ENCODE peak calls at places on chromosomes 1 and 21, in five cellular contexts. One of them, this sample, is unnamed.

GRCh38 chr1:199878818-199879217 is 148.7 kb upstream of the NR5A2 start:
- DNase-seq in mesendoderm: no peak
- DNase-seq in thoracic aorta: no peak
- DNase-seq in CD4-positive, alpha-beta memory T cell: no peak
- DNase-seq in K562: no peak
- DNase-seq in this sample: no peak

GRCh38 chr1:203057831-203058673 is 27.8 kb downstream of the MYOG start:
- DNase-seq in CD4-positive, alpha-beta memory T cell: no peak
- DNase-seq in thoracic aorta: no peak
- DNase-seq in mesendoderm: no peak
- DNase-seq in K562: no peak
- DNase-seq in this sample: no peak

GRCh38 chr1:163709636-163710035 is 387.9 kb downstream of the NUF2 start:
- DNase-seq in thoracic aorta: no peak
- DNase-seq in mesendoderm: no peak
- DNase-seq in K562: no peak
- DNase-seq in CD4-positive, alpha-beta memory T cell: no peak
- DNase-seq in this sample: no peak

GRCh38 chr21:37796011-37796410 is 120.2 kb downstream of the KCNJ6 start:
- DNase-seq in mesendoderm: no peak
- DNase-seq in thoracic aorta: no peak
- DNase-seq in CD4-positive, alpha-beta memory T cell: no peak
- DNase-seq in K562: no peak
- DNase-seq in this sample: no peak

GRCh38 chr1:67672260-67672803 is 12.7 kb upstream of the GADD45A start:
- DNase-seq in mesendoderm: no peak
- DNase-seq in thoracic aorta: no peak
- DNase-seq in CD4-positive, alpha-beta memory T cell: no peak
- DNase-seq in K562: no peak
- DNase-seq in this sample: no peak

GRCh38 chr1:55741516-55741915 is 526.4 kb upstream of the USP24 start:
- DNase-seq in thoracic aorta: no peak
- DNase-seq in mesendoderm: no peak
- DNase-seq in K562: no peak
- DNase-seq in CD4-positive, alpha-beta memory T cell: no peak
- DNase-seq in this sample: no peak

GRCh38 chr1:81558291-81559076 is 242.2 kb upstream of the ADGRL2 start:
- DNase-seq in K562: no peak
- DNase-seq in CD4-positive, alpha-beta memory T cell: no peak
- DNase-seq in thoracic aorta: no peak
- DNase-seq in mesendoderm: peak; percentile 26
- DNase-seq in this sample: no peak

GRCh38 chr1:211329764-211330201 is 3.1 kb downstream of the TRAF5 start:
- DNase-seq in thoracic aorta: no peak
- DNase-seq in mesendoderm: peak; percentile 37
- DNase-seq in K562: no peak
- DNase-seq in CD4-positive, alpha-beta memory T cell: peak; percentile 24
- DNase-seq in this sample: no peak

GRCh38 chr21:35062016-35062415 is 12.9 kb upstream of the RUNX1 start:
- DNase-seq in mesendoderm: no peak
- DNase-seq in thoracic aorta: no peak
- DNase-seq in K562: no peak
- DNase-seq in CD4-positive, alpha-beta memory T cell: no peak
- DNase-seq in this sample: no peak

GRCh38 chr1:186985889-186986491 is 157.2 kb downstream of the PLA2G4A start:
- DNase-seq in CD4-positive, alpha-beta memory T cell: peak; percentile 30
- DNase-seq in K562: peak; percentile 28
- DNase-seq in mesendoderm: peak; percentile 67
- DNase-seq in thoracic aorta: no peak
- DNase-seq in this sample: no peak

GRCh38 chr21:26966360-26966977 is 419 bp downstream of the ADAMTS5 start:
- DNase-seq in thoracic aorta: no peak
- DNase-seq in mesendoderm: peak; percentile 73
- DNase-seq in K562: no peak
- DNase-seq in CD4-positive, alpha-beta memory T cell: no peak
- DNase-seq in this sample: peak; percentile 65
- H3K4me3 ChIP-seq in thoracic aorta: peak overlapping the region; percentile 77
- H3K4me3 ChIP-seq in mesendoderm: peak overlapping the region; percentile 61
- H3K4me3 ChIP-seq in K562: no peak overlapping the region
- H3K4me3 ChIP-seq in CD4-positive, alpha-beta memory T cell: no peak overlapping the region
- H3K4me3 ChIP-seq in this sample: peak overlapping the region; percentile 62

DNA sequence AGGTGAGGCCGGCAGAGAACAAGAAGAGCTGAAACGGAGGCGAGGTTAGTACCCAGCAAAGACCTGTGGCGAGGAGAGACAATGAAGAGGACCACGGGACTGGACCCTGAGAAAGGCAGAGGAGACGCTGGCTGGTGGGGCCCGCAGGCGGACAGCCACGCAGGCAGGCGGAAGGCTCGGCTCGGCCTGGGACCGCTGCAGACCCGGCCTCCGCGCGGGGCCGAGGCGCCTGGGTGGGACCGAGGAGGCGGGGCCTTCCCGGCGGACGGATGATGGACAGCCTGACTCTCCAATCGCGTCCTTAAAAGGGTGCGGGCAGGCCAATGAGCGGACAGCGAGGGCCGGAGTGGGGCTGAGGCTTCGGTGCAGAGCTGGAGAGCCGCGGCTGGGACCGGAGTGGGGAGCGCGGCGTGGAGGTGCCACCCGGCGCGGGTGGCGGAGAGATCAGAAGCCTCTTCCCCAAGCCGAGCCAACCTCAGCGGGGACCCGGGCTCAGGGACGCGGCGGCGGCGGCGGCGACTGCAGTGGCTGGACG is at the start of gene MPZL1:
- DNase-seq in thoracic aorta: peak; percentile 83
- DNase-seq in mesendoderm: peak; percentile 93
- DNase-seq in K562: peak; percentile 100
- DNase-seq in CD4-positive, alpha-beta memory T cell: peak; percentile 87
- DNase-seq in this sample: peak; percentile 98
- H3K4me1 ChIP-seq in thoracic aorta: peaks cover 41% of the 10 kb centered on the region
- H3K4me1 ChIP-seq in mesendoderm: peaks cover 23% of the 10 kb centered on the region
- H3K4me1 ChIP-seq in K562: peaks cover 34% of the 10 kb centered on the region
- H3K4me1 ChIP-seq in CD4-positive, alpha-beta memory T cell: peaks cover 30% of the 10 kb centered on the region
- H3K4me1 ChIP-seq in this sample: no peaks in the 10 kb centered on the region

DNA sequence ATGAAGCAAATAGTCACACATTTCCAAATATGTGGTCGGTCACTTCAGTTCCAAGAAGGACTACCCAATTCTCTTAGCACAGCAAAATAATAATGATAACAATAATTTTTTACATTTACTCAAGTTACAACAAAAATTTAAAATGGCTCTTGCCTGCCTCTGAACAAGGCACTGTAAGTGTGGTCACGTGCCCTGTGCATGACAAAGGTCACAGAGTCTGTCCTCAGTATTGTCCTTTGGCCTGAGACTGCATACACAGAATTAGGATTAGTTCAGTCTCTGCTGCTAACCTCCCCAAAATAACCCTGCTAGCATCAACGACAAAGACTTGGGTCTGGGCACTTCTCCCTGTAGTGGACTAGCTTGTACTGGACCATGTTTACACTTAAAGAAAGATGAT is 297.1 kb upstream of the DUSP10 start:
- DNase-seq in CD4-positive, alpha-beta memory T cell: no peak
- DNase-seq in mesendoderm: no peak
- DNase-seq in thoracic aorta: no peak
- DNase-seq in K562: no peak
- DNase-seq in this sample: no peak
- H3K27ac ChIP-seq in CD4-positive, alpha-beta memory T cell: no peak overlapping the region
- H3K27ac ChIP-seq in mesendoderm: no peak overlapping the region
- H3K27ac ChIP-seq in thoracic aorta: no peak overlapping the region
- H3K27ac ChIP-seq in K562: no peak overlapping the region
- H3K27ac ChIP-seq in this sample: no peak overlapping the region

GRCh38 chr1:154968731-154969130 is 1.8 kb downstream of the SHC1 start:
- DNase-seq in CD4-positive, alpha-beta memory T cell: no peak
- DNase-seq in K562: no peak
- DNase-seq in thoracic aorta: no peak
- DNase-seq in mesendoderm: peak; percentile 29
- DNase-seq in this sample: no peak

GRCh38 chr1:154970631-154971340 is at the start of gene SHC1:
- DNase-seq in K562: peak; percentile 94
- DNase-seq in mesendoderm: peak; percentile 98
- DNase-seq in CD4-positive, alpha-beta memory T cell: no peak
- DNase-seq in thoracic aorta: peak; percentile 77
- DNase-seq in this sample: peak; percentile 95

GRCh38 chr1:154971341-154971998 is 923 bp upstream of the SHC1 start:
- DNase-seq in CD4-positive, alpha-beta memory T cell: no peak
- DNase-seq in K562: no peak
- DNase-seq in mesendoderm: peak; percentile 48
- DNase-seq in thoracic aorta: peak; percentile 29
- DNase-seq in this sample: no peak

GRCh38 chr1:154969246-154969645 is 1.3 kb downstream of the SHC1 start:
- DNase-seq in mesendoderm: no peak
- DNase-seq in thoracic aorta: no peak
- DNase-seq in CD4-positive, alpha-beta memory T cell: no peak
- DNase-seq in K562: no peak
- DNase-seq in this sample: no peak

GRCh38 chr1:154969741-154970452 is 650 bp downstream of the SHC1 start:
- DNase-seq in CD4-positive, alpha-beta memory T cell: no peak
- DNase-seq in mesendoderm: no peak
- DNase-seq in thoracic aorta: no peak
- DNase-seq in K562: no peak
- DNase-seq in this sample: peak; percentile 75
- H3K4me3 ChIP-seq in CD4-positive, alpha-beta memory T cell: no peak overlapping the region
- H3K4me3 ChIP-seq in mesendoderm: peak overlapping the region; percentile 79
- H3K4me3 ChIP-seq in thoracic aorta: peak overlapping the region; percentile 83
- H3K4me3 ChIP-seq in K562: peak overlapping the region; percentile 40
- H3K4me3 ChIP-seq in this sample: peak overlapping the region; percentile 45

DNA sequence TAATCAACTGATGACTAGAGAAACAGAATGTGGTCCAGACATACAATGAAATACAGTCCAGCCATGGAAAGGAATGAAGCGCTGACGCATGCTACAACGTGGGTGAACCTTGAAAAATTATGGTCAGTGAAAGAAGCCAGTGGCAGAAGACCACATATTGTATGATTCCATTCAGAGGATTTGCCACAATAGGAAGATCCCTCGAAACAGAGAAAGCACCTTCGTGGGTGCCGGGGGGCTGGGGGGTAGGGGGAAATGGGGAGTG is 106.6 kb downstream of the ETS2 start:
- DNase-seq in mesendoderm: no peak
- DNase-seq in CD4-positive, alpha-beta memory T cell: no peak
- DNase-seq in thoracic aorta: no peak
- DNase-seq in K562: no peak
- DNase-seq in this sample: no peak
- H3K4me1 ChIP-seq in mesendoderm: no peaks in the 10 kb centered on the region
- H3K4me1 ChIP-seq in CD4-positive, alpha-beta memory T cell: no peaks in the 10 kb centered on the region
- H3K4me1 ChIP-seq in thoracic aorta: peaks cover 41% of the 10 kb centered on the region
- H3K4me1 ChIP-seq in K562: peaks cover 7% of the 10 kb centered on the region
- H3K4me1 ChIP-seq in this sample: peaks cover 18% of the 10 kb centered on the region

GRCh38 chr1:15344380-15344779 is 65.3 kb upstream of the EFHD2 start:
- DNase-seq in mesendoderm: no peak
- DNase-seq in K562: no peak
- DNase-seq in CD4-positive, alpha-beta memory T cell: no peak
- DNase-seq in thoracic aorta: no peak
- DNase-seq in this sample: no peak
- H3K27ac ChIP-seq in mesendoderm: no peak overlapping the region
- H3K27ac ChIP-seq in K562: no peak overlapping the region
- H3K27ac ChIP-seq in CD4-positive, alpha-beta memory T cell: no peak overlapping the region
- H3K27ac ChIP-seq in thoracic aorta: no peak overlapping the region
- H3K27ac ChIP-seq in this sample: peak overlapping the region; percentile 63

GRCh38 chr1:19023787-19024186 is 67.3 kb upstream of the IFFO2 start:
- DNase-seq in mesendoderm: no peak
- DNase-seq in K562: no peak
- DNase-seq in thoracic aorta: no peak
- DNase-seq in CD4-positive, alpha-beta memory T cell: no peak
- DNase-seq in this sample: no peak
- H3K4me3 ChIP-seq in mesendoderm: no peak overlapping the region
- H3K4me3 ChIP-seq in K562: no peak overlapping the region
- H3K4me3 ChIP-seq in thoracic aorta: no peak overlapping the region
- H3K4me3 ChIP-seq in CD4-positive, alpha-beta memory T cell: no peak overlapping the region
- H3K4me3 ChIP-seq in this sample: no peak overlapping the region

GRCh38 chr1:228163004-228163753 is 2.4 kb upstream of the IBA57 start:
- DNase-seq in thoracic aorta: no peak
- DNase-seq in mesendoderm: no peak
- DNase-seq in K562: no peak
- DNase-seq in CD4-positive, alpha-beta memory T cell: no peak
- DNase-seq in this sample: no peak

GRCh38 chr1:228161866-228162265 is 3.7 kb upstream of the IBA57 start:
- DNase-seq in thoracic aorta: no peak
- DNase-seq in K562: no peak
- DNase-seq in mesendoderm: no peak
- DNase-seq in CD4-positive, alpha-beta memory T cell: no peak
- DNase-seq in this sample: no peak

GRCh38 chr1:228160201-228160761 is 5.3 kb upstream of the IBA57 start:
- DNase-seq in mesendoderm: no peak
- DNase-seq in CD4-positive, alpha-beta memory T cell: no peak
- DNase-seq in K562: no peak
- DNase-seq in thoracic aorta: no peak
- DNase-seq in this sample: no peak

GRCh38 chr1:228162286-228163003 is 3.2 kb upstream of the IBA57 start:
- DNase-seq in mesendoderm: peak; percentile 83
- DNase-seq in CD4-positive, alpha-beta memory T cell: no peak
- DNase-seq in K562: no peak
- DNase-seq in thoracic aorta: no peak
- DNase-seq in this sample: no peak

DNA sequence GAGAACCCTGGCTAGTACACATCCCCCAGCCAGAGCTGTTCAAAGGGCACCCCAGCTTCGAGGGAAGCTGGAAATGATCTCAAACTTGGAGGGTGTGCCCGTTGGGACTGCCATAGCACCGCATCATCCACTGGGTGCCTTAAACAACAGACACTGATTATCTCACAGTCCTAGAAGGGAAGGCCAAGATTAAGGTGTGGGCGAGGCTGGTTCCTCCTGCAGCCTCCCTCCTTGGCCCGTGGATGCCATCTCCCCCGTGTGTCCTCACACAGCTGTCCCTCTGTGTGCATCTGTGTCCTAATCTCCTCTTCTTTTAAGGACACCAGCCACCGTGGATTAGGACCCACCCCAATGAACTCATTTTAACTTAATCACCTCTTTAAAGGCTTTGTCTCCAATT is 4.2 kb upstream of the IBA57 start:
- DNase-seq in mesendoderm: no peak
- DNase-seq in CD4-positive, alpha-beta memory T cell: no peak
- DNase-seq in thoracic aorta: no peak
- DNase-seq in K562: no peak
- DNase-seq in this sample: no peak
- H3K4me1 ChIP-seq in mesendoderm: no peaks in the 10 kb centered on the region
- H3K4me1 ChIP-seq in CD4-positive, alpha-beta memory T cell: peaks cover 26% of the 10 kb centered on the region
- H3K4me1 ChIP-seq in thoracic aorta: peaks cover 10% of the 10 kb centered on the region
- H3K4me1 ChIP-seq in K562: peaks cover 10% of the 10 kb centered on the region
- H3K4me1 ChIP-seq in this sample: peaks cover 11% of the 10 kb centered on the region